ENCODE peak calls at places on chromosomes 3 and 15, in five cellular contexts. One of them, this sample, is unnamed.

GRCh38 chr3:64299206-64299605 is 73.9 kb upstream of the PRICKLE2 start:
- DNase-seq in breast epithelium: no peak
- DNase-seq in AG09319: no peak
- DNase-seq in right lobe of liver: no peak
- DNase-seq in cardiac fibroblast: no peak
- DNase-seq in this sample: no peak

GRCh38 chr3:196694202-196694638 is 17.8 kb downstream of the CEP19 start:
- DNase-seq in AG09319: no peak
- DNase-seq in right lobe of liver: no peak
- DNase-seq in breast epithelium: no peak
- DNase-seq in cardiac fibroblast: peak
- DNase-seq in this sample: no peak

GRCh38 chr15:72487070-72487797 is 13.1 kb downstream of the ARIH1 start:
- DNase-seq in cardiac fibroblast: no peak
- DNase-seq in breast epithelium: no peak
- DNase-seq in AG09319: no peak
- DNase-seq in right lobe of liver: no peak
- DNase-seq in this sample: no peak

GRCh38 chr15:51162865-51163762 is 68.4 kb upstream of the TNFAIP8L3 start:
- DNase-seq in AG09319: no peak
- DNase-seq in cardiac fibroblast: peak
- DNase-seq in right lobe of liver: peak
- DNase-seq in breast epithelium: peak
- DNase-seq in this sample: peak

GRCh38 chr3:122377975-122378374 is 5.1 kb downstream of the MIX23 start:
- DNase-seq in AG09319: no peak
- DNase-seq in breast epithelium: no peak
- DNase-seq in right lobe of liver: no peak
- DNase-seq in cardiac fibroblast: no peak
- DNase-seq in this sample: no peak

GRCh38 chr15:81608309-81608829 is 234.4 kb upstream of the TMC3 start:
- DNase-seq in AG09319: no peak
- DNase-seq in cardiac fibroblast: no peak
- DNase-seq in breast epithelium: no peak
- DNase-seq in right lobe of liver: no peak
- DNase-seq in this sample: no peak

GRCh38 chr3:152196782-152197181 is 71.9 kb upstream of the MBNL1 start:
- DNase-seq in right lobe of liver: no peak
- DNase-seq in cardiac fibroblast: no peak
- DNase-seq in breast epithelium: no peak
- DNase-seq in AG09319: no peak
- DNase-seq in this sample: no peak

GRCh38 chr3:123758081-123758564 is 126.0 kb downstream of the MYLK start:
- DNase-seq in AG09319: no peak
- DNase-seq in cardiac fibroblast: peak
- DNase-seq in breast epithelium: no peak
- DNase-seq in right lobe of liver: no peak
- DNase-seq in this sample: no peak

GRCh38 chr3:146214493-146214892 is 36.4 kb downstream of the PLSCR4 start:
- DNase-seq in AG09319: no peak
- DNase-seq in right lobe of liver: no peak
- DNase-seq in cardiac fibroblast: no peak
- DNase-seq in breast epithelium: no peak
- DNase-seq in this sample: no peak

GRCh38 chr3:194482196-194482593 is 4.6 kb downstream of the ATP13A3 start:
- DNase-seq in AG09319: no peak
- DNase-seq in breast epithelium: no peak
- DNase-seq in right lobe of liver: no peak
- DNase-seq in cardiac fibroblast: peak
- DNase-seq in this sample: no peak

GRCh38 chr3:148857321-148857720 is 7.8 kb upstream of the CPA3 start:
- DNase-seq in cardiac fibroblast: no peak
- DNase-seq in breast epithelium: no peak
- DNase-seq in right lobe of liver: no peak
- DNase-seq in AG09319: no peak
- DNase-seq in this sample: no peak

GRCh38 chr3:26623409-26624208 is 1.0 kb downstream of the LRRC3B start:
- DNase-seq in right lobe of liver: no peak
- DNase-seq in cardiac fibroblast: no peak
- DNase-seq in AG09319: no peak
- DNase-seq in breast epithelium: no peak
- DNase-seq in this sample: no peak

GRCh38 chr15:88450125-88450798 is 16.9 kb downstream of the MRPL46 start:
- DNase-seq in right lobe of liver: peak
- DNase-seq in AG09319: peak
- DNase-seq in cardiac fibroblast: peak
- DNase-seq in breast epithelium: no peak
- DNase-seq in this sample: peak

GRCh38 chr3:151976211-151977050 is 103.0 kb downstream of the SUCNR1 start:
- DNase-seq in AG09319: peak
- DNase-seq in right lobe of liver: no peak
- DNase-seq in breast epithelium: no peak
- DNase-seq in cardiac fibroblast: peak
- DNase-seq in this sample: no peak

GRCh38 chr3:150878290-150878689 is 26.9 kb downstream of the MINDY4B start:
- DNase-seq in AG09319: no peak
- DNase-seq in cardiac fibroblast: no peak
- DNase-seq in breast epithelium: no peak
- DNase-seq in right lobe of liver: no peak
- DNase-seq in this sample: no peak

GRCh38 chr3:111582114-111582461 is 13.1 kb downstream of the ZBED2 start:
- DNase-seq in right lobe of liver: no peak
- DNase-seq in AG09319: peak
- DNase-seq in cardiac fibroblast: peak
- DNase-seq in breast epithelium: no peak
- DNase-seq in this sample: no peak

GRCh38 chr3:129424185-129424841 is 4.1 kb downstream of the EFCAB12 start:
- DNase-seq in cardiac fibroblast: peak
- DNase-seq in right lobe of liver: no peak
- DNase-seq in AG09319: no peak
- DNase-seq in breast epithelium: no peak
- DNase-seq in this sample: no peak

GRCh38 chr3:132879651-132880050 is 157.4 kb upstream of the NPHP3 start:
- DNase-seq in cardiac fibroblast: no peak
- DNase-seq in right lobe of liver: no peak
- DNase-seq in breast epithelium: no peak
- DNase-seq in AG09319: no peak
- DNase-seq in this sample: peak

GRCh38 chr3:46848271-46849097 is 14.8 kb downstream of the MYL3 start:
- DNase-seq in cardiac fibroblast: peak
- DNase-seq in right lobe of liver: peak
- DNase-seq in AG09319: no peak
- DNase-seq in breast epithelium: no peak
- DNase-seq in this sample: peak

GRCh38 chr15:78083687-78084358 is 6.3 kb upstream of the TBC1D2B start:
- DNase-seq in AG09319: no peak
- DNase-seq in breast epithelium: no peak
- DNase-seq in cardiac fibroblast: no peak
- DNase-seq in right lobe of liver: no peak
- DNase-seq in this sample: no peak

GRCh38 chr15:31346367-31347066 is 19.9 kb downstream of the KLF13 start:
- DNase-seq in breast epithelium: no peak
- DNase-seq in cardiac fibroblast: no peak
- DNase-seq in right lobe of liver: no peak
- DNase-seq in AG09319: no peak
- DNase-seq in this sample: no peak

GRCh38 chr3:47365213-47366153 is 15.3 kb upstream of the PTPN23 start:
- DNase-seq in breast epithelium: no peak
- DNase-seq in cardiac fibroblast: peak
- DNase-seq in AG09319: no peak
- DNase-seq in right lobe of liver: no peak
- DNase-seq in this sample: no peak

GRCh38 chr15:71303977-71304376 is 188.7 kb downstream of the THSD4 start:
- DNase-seq in cardiac fibroblast: no peak
- DNase-seq in right lobe of liver: no peak
- DNase-seq in AG09319: no peak
- DNase-seq in breast epithelium: no peak
- DNase-seq in this sample: no peak

GRCh38 chr3:193933451-193933850 is 202.5 kb upstream of the HES1 start:
- DNase-seq in breast epithelium: no peak
- DNase-seq in AG09319: no peak
- DNase-seq in right lobe of liver: no peak
- DNase-seq in cardiac fibroblast: no peak
- DNase-seq in this sample: no peak

GRCh38 chr15:99507016-99507731 is 58.6 kb upstream of the MEF2A start:
- DNase-seq in breast epithelium: no peak
- DNase-seq in cardiac fibroblast: peak
- DNase-seq in right lobe of liver: no peak
- DNase-seq in AG09319: no peak
- DNase-seq in this sample: peak

GRCh38 chr3:55584716-55585368 is 97.7 kb upstream of the WNT5A start:
- DNase-seq in cardiac fibroblast: no peak
- DNase-seq in AG09319: no peak
- DNase-seq in right lobe of liver: no peak
- DNase-seq in breast epithelium: no peak
- DNase-seq in this sample: no peak

GRCh38 chr3:155919728-155920127 is 49.3 kb downstream of the GMPS start:
- DNase-seq in right lobe of liver: no peak
- DNase-seq in breast epithelium: no peak
- DNase-seq in cardiac fibroblast: no peak
- DNase-seq in AG09319: no peak
- DNase-seq in this sample: no peak

GRCh38 chr3:123774474-123774873 is 109.7 kb downstream of the MYLK start:
- DNase-seq in cardiac fibroblast: no peak
- DNase-seq in right lobe of liver: no peak
- DNase-seq in breast epithelium: no peak
- DNase-seq in AG09319: no peak
- DNase-seq in this sample: no peak

GRCh38 chr15:59001946-59002345 is 14.5 kb downstream of the RNF111 start:
- DNase-seq in AG09319: no peak
- DNase-seq in cardiac fibroblast: no peak
- DNase-seq in right lobe of liver: no peak
- DNase-seq in breast epithelium: no peak
- DNase-seq in this sample: no peak

GRCh38 chr15:76647612-76648011 is 257.5 kb downstream of the SCAPER start:
- DNase-seq in AG09319: no peak
- DNase-seq in right lobe of liver: no peak
- DNase-seq in breast epithelium: no peak
- DNase-seq in cardiac fibroblast: no peak
- DNase-seq in this sample: no peak

GRCh38 chr15:76642671-76643070 is 262.5 kb downstream of the SCAPER start:
- DNase-seq in right lobe of liver: no peak
- DNase-seq in breast epithelium: no peak
- DNase-seq in AG09319: no peak
- DNase-seq in cardiac fibroblast: peak
- DNase-seq in this sample: no peak
- TF ChIP-seq CTCF in right lobe of liver: peak
- TF ChIP-seq CTCF in breast epithelium: no peak
- TF ChIP-seq CTCF in AG09319: peak
- TF ChIP-seq CTCF in cardiac fibroblast: peak
- TF ChIP-seq CTCF in this sample: no peak

DNA sequence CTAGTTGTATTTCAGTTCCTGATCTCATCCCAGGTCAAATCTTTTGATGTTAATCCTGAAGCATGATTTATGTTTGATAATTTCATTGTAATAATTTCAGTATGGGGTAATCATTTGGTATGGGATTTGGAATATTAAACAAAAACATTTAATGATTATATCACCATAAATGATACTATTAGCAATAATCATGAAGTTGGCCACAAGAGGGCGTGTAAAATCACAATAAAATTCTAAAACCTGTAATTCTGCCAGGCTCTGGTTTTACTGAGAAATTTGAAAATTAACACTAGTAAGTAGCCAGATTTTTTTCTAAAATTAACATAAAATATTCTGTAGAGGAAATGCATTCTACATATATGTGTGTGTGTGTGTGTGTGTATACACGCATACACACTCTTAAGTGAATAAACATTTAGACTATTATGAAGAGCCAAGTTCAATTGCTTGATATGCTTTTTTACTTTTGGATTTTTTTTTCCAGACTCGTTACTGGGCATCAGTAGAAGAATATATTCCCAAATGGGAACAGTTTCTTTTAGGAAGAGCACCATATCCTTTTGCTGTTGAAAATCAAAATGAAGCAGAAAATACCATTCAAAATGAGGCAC is 40.5 kb downstream of the FEZF2 start:
- DNase-seq in right lobe of liver: no peak
- DNase-seq in AG09319: no peak
- DNase-seq in cardiac fibroblast: peak
- DNase-seq in breast epithelium: no peak
- DNase-seq in this sample: peak
- TF ChIP-seq CTCF in right lobe of liver: peak
- TF ChIP-seq CTCF in AG09319: peak
- TF ChIP-seq CTCF in cardiac fibroblast: peak
- TF ChIP-seq CTCF in breast epithelium: peak
- TF ChIP-seq CTCF in this sample: peak

GRCh38 chr3:142029052-142029642 is 120.2 kb downstream of the TFDP2 start:
- DNase-seq in breast epithelium: no peak
- DNase-seq in right lobe of liver: no peak
- DNase-seq in cardiac fibroblast: no peak
- DNase-seq in AG09319: no peak
- DNase-seq in this sample: no peak

GRCh38 chr3:142027713-142028112 is 121.6 kb downstream of the TFDP2 start:
- DNase-seq in AG09319: no peak
- DNase-seq in cardiac fibroblast: peak
- DNase-seq in breast epithelium: no peak
- DNase-seq in right lobe of liver: no peak
- DNase-seq in this sample: peak

GRCh38 chr3:142029791-142030190 is 119.6 kb downstream of the TFDP2 start:
- DNase-seq in cardiac fibroblast: no peak
- DNase-seq in breast epithelium: no peak
- DNase-seq in AG09319: no peak
- DNase-seq in right lobe of liver: no peak
- DNase-seq in this sample: no peak

GRCh38 chr3:142027295-142027694 is 122.0 kb downstream of the TFDP2 start:
- DNase-seq in AG09319: no peak
- DNase-seq in right lobe of liver: no peak
- DNase-seq in cardiac fibroblast: no peak
- DNase-seq in breast epithelium: no peak
- DNase-seq in this sample: no peak

DNA sequence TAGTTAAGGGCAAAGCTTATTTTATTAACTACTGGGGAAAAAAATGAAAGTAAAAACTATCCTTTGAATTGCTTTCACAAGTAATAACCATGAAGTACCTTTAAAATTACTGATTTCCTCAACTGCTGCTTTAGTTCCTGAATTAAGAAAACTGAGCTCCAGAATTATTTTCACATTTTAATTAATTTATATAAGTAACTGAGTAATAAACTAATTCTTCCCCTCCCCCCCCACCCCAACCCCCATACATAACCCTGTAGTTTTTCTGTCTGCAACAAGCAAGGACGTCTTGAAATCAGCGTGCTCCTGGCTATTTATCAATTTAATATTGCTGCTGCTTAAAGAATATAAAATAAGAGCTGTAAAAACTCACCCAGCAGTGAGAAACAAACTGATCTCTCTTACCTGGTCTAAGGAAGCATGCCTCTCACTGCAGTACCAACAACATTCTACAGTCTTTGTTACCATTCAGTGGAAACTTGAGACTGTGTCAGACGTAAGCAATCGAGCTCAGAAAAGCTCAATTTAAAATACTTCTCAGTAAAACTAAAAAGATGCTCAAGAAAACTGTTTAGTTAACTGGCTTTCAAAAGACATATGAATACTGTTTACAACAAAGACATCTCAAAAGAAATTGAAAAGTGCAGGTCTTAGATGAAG is 121.0 kb downstream of the TFDP2 start:
- DNase-seq in cardiac fibroblast: peak
- DNase-seq in breast epithelium: no peak
- DNase-seq in AG09319: peak
- DNase-seq in right lobe of liver: no peak
- DNase-seq in this sample: peak
- TF ChIP-seq CTCF in cardiac fibroblast: no peak
- TF ChIP-seq CTCF in breast epithelium: no peak
- TF ChIP-seq CTCF in AG09319: no peak
- TF ChIP-seq CTCF in right lobe of liver: no peak
- TF ChIP-seq CTCF in this sample: no peak

GRCh38 chr3:100781311-100781710 is 72.0 kb downstream of the TFG start:
- DNase-seq in right lobe of liver: no peak
- DNase-seq in AG09319: no peak
- DNase-seq in breast epithelium: no peak
- DNase-seq in cardiac fibroblast: peak
- DNase-seq in this sample: no peak
- TF ChIP-seq CTCF in right lobe of liver: no peak
- TF ChIP-seq CTCF in AG09319: no peak
- TF ChIP-seq CTCF in breast epithelium: no peak
- TF ChIP-seq CTCF in cardiac fibroblast: no peak
- TF ChIP-seq CTCF in this sample: no peak